ENCODE peak calls at places on chromosomes 13 and 19, in seven cellular contexts. Q is fibroblast of lung; B is osteoblast; H is stromal cell of bone marrow; Y is stimulated activated naive CD8-positive, alpha-beta T cell treated with anti-CD3 and anti-CD28 coated beads, Interleukin-15, amount 100 ng/mL, for 72 hours; M is tibial artery; F is adrenal gland. E is an unnamed sample.
A peak's percentile ranks its signal among the peaks of the same experiment; 100 is the strongest.

GRCh38 chr19:33325920-33326319 is 23.6 kb upstream of the CEBPA start:
- DNase-seq in Q (peak; percentile 15), B (no peak), H (peak; percentile 47), Y (no peak), M (peak; percentile 67), F (no peak), E (no peak)

GRCh38 chr19:18503971-18504885 is 17.6 kb downstream of the ELL start:
- DNase-seq in Q (no peak), B (no peak), H (no peak), Y (no peak), M (no peak), F (no peak), E (no peak)

GRCh38 chr19:3440082-3440481 is 40.2 kb downstream of the SMIM24 start:
- DNase-seq in Q (no peak), B (peak; percentile 80), H (no peak), Y (peak; percentile 48), M (peak; percentile 50), F (no peak), E (peak; percentile 93)

GRCh38 chr13:43879323-43880181 is at the start of the genes CCDC122 and LACC1:
- DNase-seq in Q (peak; percentile 83), B (peak; percentile 98), H (peak; percentile 68), Y (peak; percentile 75), M (peak; percentile 78), F (peak; percentile 89), E (peak; percentile 88)

GRCh38 chr13:98780451-98780850 is 28.0 kb upstream of the SLC15A1 start:
- DNase-seq in Q (no peak), B (peak; percentile 80), H (no peak), Y (no peak), M (no peak), F (no peak), E (no peak)

GRCh38 chr13:46595136-46595917 is 42.4 kb downstream of the LRCH1 start:
- DNase-seq in Q (peak; percentile 49), B (no peak), H (no peak), Y (no peak), M (no peak), F (no peak), E (no peak)

GRCh38 chr19:5801796-5802616 is 2.9 kb upstream of the NRTN start:
- DNase-seq in Q (peak; percentile 29), B (no peak), H (no peak), Y (no peak), M (no peak), F (no peak), E (peak; percentile 91)

GRCh38 chr13:113955691-113956090 is 18.2 kb downstream of the C13orf46 start:
- DNase-seq in Q (no peak), B (no peak), H (no peak), Y (no peak), M (no peak), F (no peak), E (no peak)

GRCh38 chr13:50286376-50286775 is 271.1 kb downstream of the KCNRG start:
- DNase-seq in Q (no peak), B (no peak), H (no peak), Y (no peak), M (no peak), F (no peak), E (no peak)

GRCh38 chr19:18772620-18773587 is 18.2 kb downstream of the COMP start:
- DNase-seq in Q (no peak), B (peak; percentile 77), H (no peak), Y (no peak), M (no peak), F (no peak), E (peak; percentile 59)

GRCh38 chr13:39596685-39597084 is 6.3 kb downstream of the LHFPL6 start:
- DNase-seq in Q (no peak), B (no peak), H (no peak), Y (no peak), M (no peak), F (no peak), E (no peak)

GRCh38 chr13:75371223-75371622 is 110.7 kb downstream of the TBC1D4 start:
- DNase-seq in Q (no peak), B (no peak), H (no peak), Y (no peak), M (no peak), F (no peak), E (no peak)

GRCh38 chr13:112198611-112199010 is 131.7 kb downstream of the SOX1 start:
- DNase-seq in Q (no peak), B (no peak), H (no peak), Y (no peak), M (no peak), F (no peak), E (no peak)

GRCh38 chr13:113663934-113664333 is 3.1 kb upstream of the GRK1 start:
- DNase-seq in Q (no peak), B (peak; percentile 61), H (no peak), Y (no peak), M (no peak), F (peak; percentile 8), E (peak; percentile 45)

GRCh38 chr19:32407004-32407992 is 1.7 kb downstream of the DPY19L3 start:
- DNase-seq in Q (peak; percentile 70), B (peak; percentile 64), H (no peak), Y (no peak), M (peak; percentile 23), F (no peak), E (peak; percentile 32)

GRCh38 chr19:38686530-38686888 is 39.1 kb downstream of the ACTN4 start:
- DNase-seq in Q (no peak), B (no peak), H (no peak), Y (no peak), M (no peak), F (no peak), E (peak; percentile 43)

GRCh38 chr19:50663280-50663790 is 14.1 kb downstream of the C19orf81 start:
- DNase-seq in Q (no peak), B (no peak), H (no peak), Y (no peak), M (no peak), F (no peak), E (peak; percentile 44)

GRCh38 chr19:35908977-35909683 is 1.0 kb upstream of the TYROBP start:
- DNase-seq in Q (no peak), B (peak; percentile 51), H (no peak), Y (no peak), M (peak; percentile 76), F (peak; percentile 71), E (peak; percentile 63)

GRCh38 chr13:99227909-99228688 is 27.4 kb downstream of the UBAC2 start:
- DNase-seq in Q (no peak), B (no peak), H (no peak), Y (no peak), M (no peak), F (no peak), E (no peak)

GRCh38 chr19:33998739-33999345 is 173.5 kb upstream of the LSM14A start:
- DNase-seq in Q (peak; percentile 6), B (no peak), H (no peak), Y (no peak), M (no peak), F (no peak), E (no peak)

GRCh38 chr13:30840515-30840914 is 65.6 kb upstream of the MEDAG start:
- DNase-seq in Q (no peak), B (no peak), H (no peak), Y (no peak), M (no peak), F (no peak), E (no peak)

GRCh38 chr19:42081584-42082258 is 5.8 kb downstream of the ZNF574 start:
- DNase-seq in Q (peak; percentile 43), B (peak; percentile 91), H (peak; percentile 29), Y (no peak), M (no peak), F (no peak), E (peak; percentile 67)

GRCh38 chr19:38788478-38789243 is at the start of gene LGALS7B:
- DNase-seq in Q (no peak), B (peak; percentile 56), H (no peak), Y (no peak), M (no peak), F (no peak), E (peak; percentile 41)